ENCODE peak calls at places on chromosomes 5 and 9, in five cellular contexts. I, W, O, E and N are unnamed samples.

GRCh38 chr9:133368249-133368881 is 7.5 kb downstream of the SURF4 start:
- DNase-seq in I (no peak), W (no peak), O (no peak), E (no peak), N (no peak)

GRCh38 chr5:466661-467310 is 23.8 kb downstream of the EXOC3 start:
- DNase-seq in I (peak; percentile 14), W (peak; percentile 52), O (no peak), E (no peak), N (no peak)

GRCh38 chr5:137613554-137614265 is 114.6 kb upstream of the SPOCK1 start:
- DNase-seq in I (no peak), W (no peak), O (no peak), E (no peak), N (no peak)

GRCh38 chr5:112238473-112238872 is 180.6 kb downstream of the EPB41L4A start:
- DNase-seq in I (no peak), W (no peak), O (no peak), E (no peak), N (no peak)

GRCh38 chr5:78738693-78739300 is 90.2 kb upstream of the LHFPL2 start:
- DNase-seq in I (no peak), W (no peak), O (no peak), E (no peak), N (peak; percentile 42)

GRCh38 chr9:1200847-1201251 is 150.7 kb downstream of the DMRT2 start:
- DNase-seq in I (no peak), W (no peak), O (no peak), E (no peak), N (peak; percentile 33)

GRCh38 chr9:123925820-123926219 is 4.1 kb downstream of the DENND1A start:
- DNase-seq in I (no peak), W (no peak), O (peak; percentile 37), E (no peak), N (no peak)

GRCh38 chr9:95516221-95516735 is 493 bp downstream of the PTCH1 start:
- DNase-seq in I (no peak), W (no peak), O (no peak), E (no peak), N (no peak)

GRCh38 chr9:89010056-89010455 is 18.8 kb downstream of the S1PR3 start:
- DNase-seq in I (no peak), W (no peak), O (no peak), E (no peak), N (no peak)

GRCh38 chr5:71884926-71885325 is 165.9 kb downstream of the CARTPT start:
- DNase-seq in I (no peak), W (no peak), O (no peak), E (no peak), N (peak; percentile 27)

GRCh38 chr9:8802242-8802641 is 1002.7 kb upstream of the DMAC1 start:
- DNase-seq in I (no peak), W (no peak), O (no peak), E (no peak), N (no peak)

GRCh38 chr5:68319316-68320093 is 103.9 kb downstream of the PIK3R1 start:
- DNase-seq in I (no peak), W (no peak), O (peak; percentile 71), E (no peak), N (no peak)

GRCh38 chr9:93660647-93661046 is 84.3 kb downstream of the PHF2 start:
- DNase-seq in I (no peak), W (peak; percentile 10), O (no peak), E (no peak), N (no peak)

GRCh38 chr9:137764981-137765380 is 112.6 kb upstream of the CACNA1B start:
- DNase-seq in I (no peak), W (no peak), O (no peak), E (no peak), N (no peak)

GRCh38 chr5:26757941-26758340 is 280.4 kb downstream of the CDH9 start:
- DNase-seq in I (no peak), W (no peak), O (no peak), E (no peak), N (no peak)

GRCh38 chr9:89207026-89207425 is 28.4 kb upstream of the SHC3 start:
- DNase-seq in I (no peak), W (no peak), O (no peak), E (no peak), N (no peak)

GRCh38 chr5:80165430-80165829 is 90.4 kb downstream of the SERINC5 start:
- DNase-seq in I (no peak), W (no peak), O (no peak), E (no peak), N (no peak)

GRCh38 chr9:119451426-119451825 is 82.2 kb upstream of the BRINP1 start:
- DNase-seq in I (no peak), W (no peak), O (no peak), E (no peak), N (no peak)

GRCh38 chr9:123426406-123426805 is 70.4 kb downstream of the CRB2 start:
- DNase-seq in I (no peak), W (no peak), O (no peak), E (no peak), N (no peak)